ENCODE peak calls at places on chromosomes 3 and 15, in ten cellular contexts. U, H, G, S, Q, T, Z, F, X and W are unnamed samples.

GRCh38 chr3:146577662-146578061 is 27.5 kb downstream of the PLSCR5 start:
- DNase-seq in U (no peak), H (peak; percentile 25), G (peak; percentile 46), S (peak; percentile 12), Q (peak; percentile 49), T (peak; percentile 19), Z (no peak), F (no peak), X (peak; percentile 73), W (no peak)

GRCh38 chr15:31393441-31394091 is 66.9 kb downstream of the KLF13 start:
- DNase-seq in U (peak; percentile 20), H (no peak), G (no peak), S (no peak), Q (no peak), T (no peak), Z (no peak), F (no peak), X (no peak), W (no peak)

GRCh38 chr15:80778964-80779657 is at the start of gene CEMIP:
- DNase-seq in U (peak; percentile 64), H (peak; percentile 82), G (peak; percentile 64), S (peak; percentile 86), Q (peak; percentile 91), T (peak; percentile 49), Z (peak; percentile 80), F (peak; percentile 30), X (peak; percentile 76), W (peak; percentile 74)

GRCh38 chr3:186487819-186488218 is 56.4 kb downstream of the CRYGS start:
- DNase-seq in U (no peak), H (no peak), G (peak; percentile 20), S (no peak), Q (no peak), T (no peak), Z (no peak), F (no peak), X (no peak), W (no peak)

GRCh38 chr3:163785693-163786092 is 1292.6 kb downstream of the SI start:
- DNase-seq in U (no peak), H (no peak), G (no peak), S (no peak), Q (peak; percentile 36), T (no peak), Z (no peak), F (no peak), X (no peak), W (no peak)

GRCh38 chr15:52728899-52729298 is 49.7 kb upstream of the ATOSA start:
- DNase-seq in U (no peak), H (no peak), G (no peak), S (no peak), Q (no peak), T (no peak), Z (no peak), F (no peak), X (peak; percentile 42), W (no peak)

GRCh38 chr3:42149537-42150426 is 58.6 kb downstream of the TRAK1 start:
- DNase-seq in U (no peak), H (peak; percentile 91), G (peak; percentile 98), S (peak; percentile 91), Q (peak; percentile 86), T (no peak), Z (peak; percentile 85), F (no peak), X (no peak), W (peak; percentile 89)

GRCh38 chr3:94036909-94037507 is 8.6 kb upstream of the STX19 start:
- DNase-seq in U (no peak), H (no peak), G (peak; percentile 34), S (no peak), Q (peak; percentile 7), T (no peak), Z (no peak), F (no peak), X (peak; percentile 62), W (no peak)

DNA sequence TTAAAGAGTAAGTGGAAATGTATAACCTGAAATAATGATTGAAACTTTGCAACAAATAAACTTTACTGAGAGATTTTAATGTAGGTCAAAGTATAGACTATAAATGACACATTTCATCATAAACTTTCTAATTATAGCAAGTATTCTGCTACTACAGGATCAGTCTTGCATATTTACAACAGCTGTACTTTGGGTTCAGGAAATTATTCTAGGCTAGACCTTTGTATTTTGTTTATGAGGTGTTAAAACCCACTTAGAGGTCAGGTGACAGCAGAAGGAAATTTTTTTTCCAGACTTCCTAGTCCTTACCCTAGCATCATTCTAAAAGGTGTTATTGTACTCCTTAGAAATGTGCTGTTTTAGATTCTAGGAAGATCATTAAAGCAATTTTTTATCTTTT is 2.3 kb downstream of the RNF7 start:
- DNase-seq in U (no peak), H (no peak), G (peak; percentile 90), S (no peak), Q (peak; percentile 39), T (no peak), Z (no peak), F (no peak), X (no peak), W (no peak)
- H3K36me3 ChIP-seq in U (peaks cover 11% of the 10 kb centered on the region), H (no peaks in the 10 kb centered on the region), G (peaks cover 5% of the 10 kb centered on the region), S (peaks cover 17% of the 10 kb centered on the region), Q (no peaks in the 10 kb centered on the region), T (peaks cover 8% of the 10 kb centered on the region), Z (peaks cover 22% of the 10 kb centered on the region), F (peaks cover 6% of the 10 kb centered on the region), X (peaks cover 8% of the 10 kb centered on the region), W (peaks cover 5% of the 10 kb centered on the region)

DNA sequence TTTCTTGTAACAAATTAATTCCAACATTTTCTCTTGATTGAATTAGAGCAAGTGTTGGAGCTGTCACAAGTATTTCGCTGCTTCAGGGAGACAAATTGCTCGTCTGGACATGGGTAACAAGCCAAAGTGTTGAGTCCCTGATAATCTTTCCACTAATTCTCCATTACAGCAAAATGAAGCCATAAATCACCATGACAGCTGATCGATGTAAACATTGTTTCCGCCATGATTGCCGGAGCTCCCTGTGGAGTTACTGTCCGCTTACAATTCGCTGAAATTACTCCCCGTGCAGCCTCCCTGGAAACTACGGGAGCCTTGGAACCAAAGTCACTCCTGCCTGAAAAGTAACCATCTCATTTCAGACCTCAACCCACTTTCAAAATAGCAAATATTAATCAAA is 47.4 kb downstream of the SHOX2 start:
- DNase-seq in U (no peak), H (no peak), G (peak; percentile 6), S (no peak), Q (no peak), T (no peak), Z (no peak), F (no peak), X (no peak), W (no peak)
- H3K9me3 ChIP-seq in U (peaks cover 1% of the 10 kb centered on the region), H (no peaks in the 10 kb centered on the region), G (no peaks in the 10 kb centered on the region), S (no peaks in the 10 kb centered on the region), Q (no peaks in the 10 kb centered on the region), T (peaks cover 1% of the 10 kb centered on the region), Z (no peaks in the 10 kb centered on the region), F (no peaks in the 10 kb centered on the region), X (no peaks in the 10 kb centered on the region), W (no peaks in the 10 kb centered on the region)

GRCh38 chr3:45984331-45985312 is 11.0 kb downstream of the FYCO1 start:
- DNase-seq in U (peak; percentile 48), H (no peak), G (peak; percentile 47), S (no peak), Q (peak; percentile 60), T (no peak), Z (no peak), F (peak; percentile 24), X (peak; percentile 76), W (peak; percentile 60)
- H3K36me3 ChIP-seq in U (peaks cover 51% of the 10 kb centered on the region), H (no peaks in the 10 kb centered on the region), G (peaks cover 13% of the 10 kb centered on the region), S (peaks cover 14% of the 10 kb centered on the region), Q (peaks cover 6% of the 10 kb centered on the region), T (peaks cover 35% of the 10 kb centered on the region), Z (peaks cover 53% of the 10 kb centered on the region), F (peaks cover 53% of the 10 kb centered on the region), X (peaks cover 11% of the 10 kb centered on the region), W (peaks cover 14% of the 10 kb centered on the region)

GRCh38 chr3:149949181-149949580 is 21.5 kb downstream of the PFN2 start:
- DNase-seq in U (no peak), H (no peak), G (no peak), S (no peak), Q (no peak), T (no peak), Z (no peak), F (no peak), X (no peak), W (no peak)
- H3K9me3 ChIP-seq in U (peaks cover 10% of the 10 kb centered on the region), H (no peaks in the 10 kb centered on the region), G (no peaks in the 10 kb centered on the region), S (no peaks in the 10 kb centered on the region), Q (no peaks in the 10 kb centered on the region), T (peaks cover 12% of the 10 kb centered on the region), Z (no peaks in the 10 kb centered on the region), F (no peaks in the 10 kb centered on the region), X (peaks cover 2% of the 10 kb centered on the region), W (no peaks in the 10 kb centered on the region)

GRCh38 chr3:123150449-123150954 is 51.2 kb upstream of the SEC22A start:
- DNase-seq in U (no peak), H (no peak), G (no peak), S (no peak), Q (no peak), T (no peak), Z (no peak), F (no peak), X (no peak), W (no peak)

GRCh38 chr3:123151251-123151705 is 50.5 kb upstream of the SEC22A start:
- DNase-seq in U (no peak), H (no peak), G (no peak), S (no peak), Q (no peak), T (no peak), Z (no peak), F (no peak), X (no peak), W (no peak)

GRCh38 chr3:123148772-123149171 is 53.0 kb upstream of the SEC22A start:
- DNase-seq in U (no peak), H (no peak), G (no peak), S (no peak), Q (no peak), T (no peak), Z (no peak), F (no peak), X (no peak), W (no peak)

GRCh38 chr3:123149525-123149924 is 52.2 kb upstream of the SEC22A start:
- DNase-seq in U (no peak), H (no peak), G (no peak), S (no peak), Q (no peak), T (no peak), Z (no peak), F (no peak), X (no peak), W (no peak)

GRCh38 chr3:123147754-123148535 is 53.8 kb upstream of the SEC22A start:
- DNase-seq in U (no peak), H (no peak), G (no peak), S (no peak), Q (no peak), T (no peak), Z (peak; percentile 65), F (no peak), X (no peak), W (no peak)
- H3K36me3 ChIP-seq in U (peaks cover 75% of the 10 kb centered on the region), H (no peaks in the 10 kb centered on the region), G (peaks cover 18% of the 10 kb centered on the region), S (no peaks in the 10 kb centered on the region), Q (no peaks in the 10 kb centered on the region), T (no peaks in the 10 kb centered on the region), Z (peaks cover 68% of the 10 kb centered on the region), F (peaks cover 94% of the 10 kb centered on the region), X (peaks cover 49% of the 10 kb centered on the region), W (peaks cover 29% of the 10 kb centered on the region)

DNA sequence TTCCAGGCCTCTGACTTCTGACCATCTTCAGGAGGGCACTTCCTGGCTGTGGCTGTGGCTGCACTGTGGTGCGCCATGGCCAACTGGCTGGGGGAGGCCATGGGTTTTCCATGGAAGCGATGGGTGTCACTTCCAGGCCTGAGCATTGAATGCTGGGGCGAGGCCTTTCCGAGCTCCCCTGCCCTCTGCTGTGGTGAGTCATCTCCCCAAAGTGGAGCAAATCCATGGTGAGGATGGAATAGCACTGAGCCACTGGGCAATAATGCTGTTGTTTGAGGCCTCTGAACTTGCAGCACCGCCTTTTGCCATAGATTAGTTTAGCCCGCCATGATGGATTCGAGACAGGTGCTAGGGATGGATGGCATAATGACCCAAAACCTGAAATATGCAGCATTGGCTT is 155.5 kb downstream of the GABRG3 start:
- DNase-seq in U (no peak), H (no peak), G (no peak), S (no peak), Q (no peak), T (no peak), Z (no peak), F (no peak), X (no peak), W (no peak)
- H3K9me3 ChIP-seq in U (peaks cover 18% of the 10 kb centered on the region), H (peaks cover 8% of the 10 kb centered on the region), G (no peaks in the 10 kb centered on the region), S (no peaks in the 10 kb centered on the region), Q (no peaks in the 10 kb centered on the region), T (peaks cover 18% of the 10 kb centered on the region), Z (no peaks in the 10 kb centered on the region), F (no peaks in the 10 kb centered on the region), X (peaks cover 22% of the 10 kb centered on the region), W (no peaks in the 10 kb centered on the region)